ENCODE peak calls at places on chromosomes 11 and 22, in nine cellular contexts. G is astrocyte of the spinal cord; D is GM23248; Z is H7; J is heart right ventricle; N is gastrocnemius medialis; U is epithelial cell of esophagus; T is CD8-positive, alpha-beta T cell; C is BJ. M is an unnamed sample.

GRCh38 chr11:70552441-70553150 is 154.3 kb downstream of the CTTN start:
- DNase-seq in G (no peak), D (no peak), Z (peak; percentile 53), J (no peak), N (no peak), U (no peak), T (no peak), C (no peak), M (no peak)

GRCh38 chr11:78397398-78397797 is 20.2 kb downstream of the GAB2 start:
- DNase-seq in G (no peak), D (no peak), Z (no peak), J (no peak), N (no peak), U (no peak), T (no peak), C (no peak), M (no peak)

GRCh38 chr11:10646005-10646404 is 47.5 kb downstream of the IRAG1 start:
- DNase-seq in G (no peak), D (no peak), Z (no peak), J (peak; percentile 39), N (no peak), U (no peak), T (no peak), C (no peak), M (peak; percentile 31)

GRCh38 chr11:111541209-111542061 is 915 bp downstream of the LAYN start:
- DNase-seq in G (peak; percentile 82), D (peak; percentile 77), Z (peak; percentile 70), J (peak; percentile 43), N (peak; percentile 26), U (peak; percentile 70), T (no peak), C (peak; percentile 68), M (peak; percentile 84)

GRCh38 chr11:128490092-128490491 is 97.3 kb downstream of the ETS1 start:
- DNase-seq in G (no peak), D (no peak), Z (no peak), J (no peak), N (no peak), U (no peak), T (no peak), C (no peak), M (no peak)

GRCh38 chr22:31082606-31083376 is 1.7 kb downstream of the SMTN start:
- DNase-seq in G (peak; percentile 26), D (peak; percentile 87), Z (peak; percentile 81), J (peak; percentile 79), N (no peak), U (peak; percentile 84), T (peak; percentile 20), C (no peak), M (peak; percentile 81)

GRCh38 chr11:34154059-34154875 is 48.8 kb downstream of the NAT10 start:
- DNase-seq in G (no peak), D (no peak), Z (peak; percentile 48), J (no peak), N (no peak), U (no peak), T (no peak), C (no peak), M (no peak)

GRCh38 chr11:65558785-65559509 is 788 bp upstream of the LTBP3 start:
- DNase-seq in G (peak; percentile 73), D (peak; percentile 79), Z (peak; percentile 78), J (peak; percentile 77), N (no peak), U (no peak), T (no peak), C (no peak), M (peak; percentile 36)

GRCh38 chr11:65180877-65181568 is 705 bp upstream of the CAPN1 start:
- DNase-seq in G (peak; percentile 63), D (peak; percentile 76), Z (peak; percentile 95), J (peak; percentile 69), N (peak; percentile 27), U (peak; percentile 51), T (peak; percentile 34), C (no peak), M (peak; percentile 66)

GRCh38 chr22:20637740-20638139 is 130.3 kb downstream of the MED15 start:
- DNase-seq in G (no peak), D (no peak), Z (no peak), J (no peak), N (no peak), U (no peak), T (no peak), C (no peak), M (no peak)

GRCh38 chr11:13339196-13340153 is 61.9 kb downstream of the BMAL1 start:
- DNase-seq in G (peak; percentile 88), D (peak; percentile 92), Z (no peak), J (no peak), N (no peak), U (peak; percentile 87), T (no peak), C (peak; percentile 61), M (peak; percentile 93)

GRCh38 chr22:31561238-31561887 is 65.0 kb downstream of the SFI1 start:
- DNase-seq in G (peak; percentile 79), D (peak; percentile 86), Z (peak; percentile 86), J (peak; percentile 62), N (peak; percentile 21), U (peak; percentile 86), T (peak; percentile 11), C (no peak), M (peak; percentile 86)

GRCh38 chr22:16783930-16784354 is 41.3 kb downstream of the XKR3 start:
- DNase-seq in G (no peak), D (peak; percentile 27), Z (peak; percentile 31), J (no peak), N (no peak), U (no peak), T (no peak), C (no peak), M (no peak)

GRCh38 chr22:50406416-50407170 is 63.5 kb downstream of the PPP6R2 start:
- DNase-seq in G (no peak), D (no peak), Z (no peak), J (no peak), N (no peak), U (no peak), T (no peak), C (no peak), M (no peak)

GRCh38 chr22:19962909-19963806 is 21.5 kb upstream of the TXNRD2 start:
- DNase-seq in G (no peak), D (peak; percentile 94), Z (peak; percentile 87), J (peak; percentile 13), N (no peak), U (peak; percentile 98), T (no peak), C (no peak), M (peak; percentile 61)

GRCh38 chr22:21042978-21043855 is 2.5 kb upstream of the LRRC74B start:
- DNase-seq in G (no peak), D (peak; percentile 42), Z (peak; percentile 20), J (no peak), N (no peak), U (no peak), T (no peak), C (no peak), M (no peak)

GRCh38 chr22:45227645-45228400 is 12.9 kb downstream of the KIAA0930 start:
- DNase-seq in G (no peak), D (no peak), Z (peak; percentile 66), J (no peak), N (no peak), U (no peak), T (no peak), C (no peak), M (no peak)

GRCh38 chr11:65421204-65422103 is 1.1 kb upstream of the NEAT1 start:
- DNase-seq in G (peak; percentile 97), D (peak; percentile 99), Z (peak; percentile 56), J (peak; percentile 87), N (peak; percentile 98), U (peak; percentile 100), T (peak; percentile 77), C (peak; percentile 96), M (peak; percentile 100)

GRCh38 chr11:46914363-46914762 is 4.0 kb downstream of the LRP4 start:
- DNase-seq in G (peak; percentile 27), D (peak; percentile 89), Z (no peak), J (no peak), N (peak; percentile 70), U (peak; percentile 60), T (no peak), C (peak; percentile 24), M (no peak)

GRCh38 chr11:121473064-121473777 is 20.5 kb upstream of the SORL1-AS1 start:
- DNase-seq in G (peak; percentile 32), D (peak; percentile 68), Z (peak; percentile 7), J (no peak), N (no peak), U (peak; percentile 58), T (no peak), C (no peak), M (peak; percentile 39)

GRCh38 chr11:61751384-61751783 is 1.1 kb upstream of the MYRF start:
- DNase-seq in G (no peak), D (no peak), Z (no peak), J (no peak), N (no peak), U (no peak), T (no peak), C (no peak), M (no peak)

GRCh38 chr22:26461188-26461810 is 22.3 kb downstream of the HPS4 start:
- DNase-seq in G (no peak), D (peak; percentile 65), Z (peak; percentile 92), J (peak; percentile 50), N (no peak), U (peak; percentile 55), T (peak; percentile 30), C (no peak), M (peak; percentile 41)

GRCh38 chr22:36472689-36473088 is 8.8 kb downstream of the TXN2 start:
- DNase-seq in G (no peak), D (no peak), Z (no peak), J (no peak), N (no peak), U (no peak), T (no peak), C (no peak), M (no peak)
- H3K4me3 ChIP-seq in G (no peak overlapping the region), D (no peak overlapping the region), Z (no peak overlapping the region), J (no peak overlapping the region), N (no peak overlapping the region), U (no peak overlapping the region), T (no peak overlapping the region), C (no peak overlapping the region), M (no peak overlapping the region)

GRCh38 chr11:706439-706956 is 467 bp downstream of the EPS8L2 start:
- DNase-seq in G (peak; percentile 34), D (peak; percentile 87), Z (peak; percentile 82), J (no peak), N (no peak), U (peak; percentile 64), T (no peak), C (no peak), M (no peak)
- H3K4me3 ChIP-seq in G (peak overlapping the region; percentile 67), D (peak overlapping the region; percentile 87), Z (peak overlapping the region; percentile 51), J (peak overlapping the region; percentile 55), N (peak overlapping the region; percentile 29), U (peak overlapping the region; percentile 91), T (no peak overlapping the region), C (peak overlapping the region; percentile 75), M (peak overlapping the region; percentile 55)

DNA sequence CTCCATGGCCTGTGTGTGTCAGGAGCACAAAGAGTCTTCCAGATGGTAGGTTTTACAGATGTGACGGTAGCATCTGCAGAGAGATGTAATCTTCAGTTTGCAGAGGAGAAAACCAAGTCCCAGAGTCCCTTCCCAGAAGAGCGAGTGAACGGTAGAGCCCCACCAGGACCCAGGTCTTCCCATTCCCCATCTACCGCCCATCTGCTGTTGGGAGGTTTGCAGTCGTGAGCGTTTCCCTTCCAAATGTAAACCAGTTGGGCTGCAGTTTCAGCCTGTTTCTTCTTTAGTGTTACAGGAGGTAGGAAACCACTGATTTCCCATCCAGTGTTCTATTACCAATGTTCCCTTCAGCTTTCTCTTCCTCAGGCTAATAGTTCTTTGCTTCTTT is 24.0 kb downstream of the PANX1 start:
- DNase-seq in G (no peak), D (no peak), Z (no peak), J (no peak), N (no peak), U (peak; percentile 53), T (no peak), C (no peak), M (no peak)
- H3K4me3 ChIP-seq in G (no peak overlapping the region), D (no peak overlapping the region), Z (no peak overlapping the region), J (no peak overlapping the region), N (no peak overlapping the region), U (no peak overlapping the region), T (no peak overlapping the region), C (no peak overlapping the region), M (no peak overlapping the region)

GRCh38 chr22:38201371-38201717 is 450 bp upstream of the MAFF start:
- DNase-seq in G (no peak), D (no peak), Z (no peak), J (no peak), N (peak; percentile 38), U (no peak), T (no peak), C (no peak), M (no peak)
- H3K4me3 ChIP-seq in G (peak overlapping the region; percentile 42), D (peak overlapping the region; percentile 83), Z (peak overlapping the region; percentile 43), J (peak overlapping the region; percentile 78), N (peak overlapping the region; percentile 91), U (peak overlapping the region; percentile 32), T (peak overlapping the region; percentile 89), C (peak overlapping the region; percentile 35), M (peak overlapping the region; percentile 51)

M was measured in fibroblast of pulmonary artery.